ENCODE peak calls at places on chromosomes 6 and 20, in eight cellular contexts. One of them, this sample, is unnamed.

GRCh38 chr6:99603421-99604160 is 3.0 kb upstream of the PRDM13 start:
- DNase-seq in adrenal gland: no peak
- DNase-seq in GF-D8: no peak
- DNase-seq in HEK293T: no peak
- DNase-seq in HAP-1: peak
- DNase-seq in progenitor cell of endocrine pancreas: no peak
- DNase-seq in spleen: peak
- DNase-seq in stimulated activated CD4-positive, alpha-beta T cell treated with anti-CD3 and anti-CD28 coated beads, TNF-alpha, amount 100 ng/mL, for 48 hours: no peak
- DNase-seq in this sample: no peak

GRCh38 chr6:137514418-137514817 is 20.2 kb upstream of the OLIG3 start:
- DNase-seq in HAP-1: no peak
- DNase-seq in GF-D8: no peak
- DNase-seq in stimulated activated CD4-positive, alpha-beta T cell treated with anti-CD3 and anti-CD28 coated beads, TNF-alpha, amount 100 ng/mL, for 48 hours: no peak
- DNase-seq in HEK293T: no peak
- DNase-seq in progenitor cell of endocrine pancreas: no peak
- DNase-seq in spleen: no peak
- DNase-seq in adrenal gland: no peak
- DNase-seq in this sample: no peak

GRCh38 chr6:136860043-136860442 is 37.7 kb downstream of the PEX7 start:
- DNase-seq in GF-D8: no peak
- DNase-seq in progenitor cell of endocrine pancreas: no peak
- DNase-seq in HAP-1: no peak
- DNase-seq in stimulated activated CD4-positive, alpha-beta T cell treated with anti-CD3 and anti-CD28 coated beads, TNF-alpha, amount 100 ng/mL, for 48 hours: no peak
- DNase-seq in HEK293T: no peak
- DNase-seq in spleen: no peak
- DNase-seq in adrenal gland: no peak
- DNase-seq in this sample: no peak

GRCh38 chr6:165019681-165020080 is 289.7 kb downstream of the C6orf118 start:
- DNase-seq in HEK293T: no peak
- DNase-seq in adrenal gland: no peak
- DNase-seq in progenitor cell of endocrine pancreas: no peak
- DNase-seq in GF-D8: no peak
- DNase-seq in spleen: no peak
- DNase-seq in HAP-1: no peak
- DNase-seq in stimulated activated CD4-positive, alpha-beta T cell treated with anti-CD3 and anti-CD28 coated beads, TNF-alpha, amount 100 ng/mL, for 48 hours: no peak
- DNase-seq in this sample: no peak

GRCh38 chr6:144675231-144675861 is 390.2 kb downstream of the UTRN start:
- DNase-seq in progenitor cell of endocrine pancreas: no peak
- DNase-seq in adrenal gland: peak
- DNase-seq in stimulated activated CD4-positive, alpha-beta T cell treated with anti-CD3 and anti-CD28 coated beads, TNF-alpha, amount 100 ng/mL, for 48 hours: no peak
- DNase-seq in GF-D8: no peak
- DNase-seq in HAP-1: no peak
- DNase-seq in HEK293T: no peak
- DNase-seq in spleen: no peak
- DNase-seq in this sample: no peak

GRCh38 chr6:70706491-70707123 is 38.9 kb downstream of the SMAP1 start:
- DNase-seq in HEK293T: no peak
- DNase-seq in HAP-1: peak
- DNase-seq in GF-D8: peak
- DNase-seq in stimulated activated CD4-positive, alpha-beta T cell treated with anti-CD3 and anti-CD28 coated beads, TNF-alpha, amount 100 ng/mL, for 48 hours: no peak
- DNase-seq in progenitor cell of endocrine pancreas: no peak
- DNase-seq in spleen: no peak
- DNase-seq in adrenal gland: no peak
- DNase-seq in this sample: no peak

GRCh38 chr6:170027111-170028043 is 263.5 kb downstream of the DLL1 start:
- DNase-seq in spleen: peak
- DNase-seq in HEK293T: no peak
- DNase-seq in HAP-1: no peak
- DNase-seq in progenitor cell of endocrine pancreas: no peak
- DNase-seq in GF-D8: no peak
- DNase-seq in stimulated activated CD4-positive, alpha-beta T cell treated with anti-CD3 and anti-CD28 coated beads, TNF-alpha, amount 100 ng/mL, for 48 hours: no peak
- DNase-seq in adrenal gland: no peak
- DNase-seq in this sample: no peak

GRCh38 chr6:25395731-25396130 is 116.6 kb downstream of the CARMIL1 start:
- DNase-seq in HEK293T: no peak
- DNase-seq in HAP-1: no peak
- DNase-seq in stimulated activated CD4-positive, alpha-beta T cell treated with anti-CD3 and anti-CD28 coated beads, TNF-alpha, amount 100 ng/mL, for 48 hours: no peak
- DNase-seq in progenitor cell of endocrine pancreas: no peak
- DNase-seq in GF-D8: no peak
- DNase-seq in spleen: no peak
- DNase-seq in adrenal gland: no peak
- DNase-seq in this sample: no peak

GRCh38 chr6:111301914-111302313 is 181.1 kb downstream of the REV3L start:
- DNase-seq in adrenal gland: no peak
- DNase-seq in stimulated activated CD4-positive, alpha-beta T cell treated with anti-CD3 and anti-CD28 coated beads, TNF-alpha, amount 100 ng/mL, for 48 hours: no peak
- DNase-seq in spleen: no peak
- DNase-seq in HEK293T: no peak
- DNase-seq in progenitor cell of endocrine pancreas: no peak
- DNase-seq in HAP-1: no peak
- DNase-seq in GF-D8: no peak
- DNase-seq in this sample: no peak

GRCh38 chr6:33744001-33744848 is 2.5 kb downstream of the IP6K3 start:
- DNase-seq in progenitor cell of endocrine pancreas: peak
- DNase-seq in GF-D8: no peak
- DNase-seq in spleen: peak
- DNase-seq in HEK293T: peak
- DNase-seq in stimulated activated CD4-positive, alpha-beta T cell treated with anti-CD3 and anti-CD28 coated beads, TNF-alpha, amount 100 ng/mL, for 48 hours: peak
- DNase-seq in HAP-1: peak
- DNase-seq in adrenal gland: peak
- DNase-seq in this sample: peak

GRCh38 chr20:41405436-41405835 is 38.8 kb upstream of the EMILIN3 start:
- DNase-seq in adrenal gland: no peak
- DNase-seq in progenitor cell of endocrine pancreas: no peak
- DNase-seq in HEK293T: no peak
- DNase-seq in HAP-1: no peak
- DNase-seq in GF-D8: no peak
- DNase-seq in spleen: no peak
- DNase-seq in stimulated activated CD4-positive, alpha-beta T cell treated with anti-CD3 and anti-CD28 coated beads, TNF-alpha, amount 100 ng/mL, for 48 hours: no peak
- DNase-seq in this sample: no peak